ENCODE peak calls at places on chromosomes 2 and 18, in eight cellular contexts. O is cardiac fibroblast, A is IMR-90, W is astrocyte, X is activated B cell treated with CpG ODN at 0.5 μM for 24 hours, K is CD14-positive monocyte, D is tibial nerve, J is mammary epithelial cell. M is an unnamed sample.

GRCh38 chr2:14023558-14023957 is 609.0 kb upstream of the LRATD1 start:
- DNase-seq in O (no peak), A (no peak), W (no peak), X (no peak), K (no peak), D (no peak), J (no peak), M (no peak)

GRCh38 chr2:24342110-24342910 is 18.0 kb downstream of the ITSN2 start:
- DNase-seq in O (no peak), A (peak; percentile 70), W (peak; percentile 46), X (no peak), K (no peak), D (no peak), J (no peak), M (no peak)

GRCh38 chr2:170221317-170222288 is 43.7 kb downstream of the MYO3B start:
- DNase-seq in O (peak; percentile 39), A (peak; percentile 76), W (peak; percentile 31), X (no peak), K (no peak), D (no peak), J (peak; percentile 58), M (peak; percentile 60)

GRCh38 chr2:95025406-95026319 is at the start of gene MAL:
- DNase-seq in O (no peak), A (no peak), W (no peak), X (no peak), K (no peak), D (no peak), J (peak; percentile 23), M (no peak)

GRCh38 chr18:48264508-48264907 is 144.7 kb downstream of the ZBTB7C start:
- DNase-seq in O (peak; percentile 15), A (no peak), W (peak; percentile 29), X (no peak), K (no peak), D (no peak), J (peak; percentile 73), M (peak; percentile 8)

GRCh38 chr18:45837283-45838070 is 12.0 kb downstream of the SIGLEC15 start:
- DNase-seq in O (peak; percentile 62), A (no peak), W (peak; percentile 36), X (no peak), K (peak; percentile 75), D (no peak), J (no peak), M (no peak)

GRCh38 chr2:72896446-72896845 is 9.2 kb downstream of the SPR start:
- DNase-seq in O (peak; percentile 56), A (no peak), W (no peak), X (no peak), K (no peak), D (no peak), J (no peak), M (no peak)

GRCh38 chr2:237616373-237617304 is 10.7 kb upstream of the LRRFIP1 start:
- DNase-seq in O (peak; percentile 93), A (peak; percentile 85), W (peak; percentile 76), X (no peak), K (no peak), D (no peak), J (peak; percentile 12), M (no peak)

GRCh38 chr2:128506127-128506526 is 187.5 kb upstream of the HS6ST1 start:
- DNase-seq in O (no peak), A (no peak), W (no peak), X (no peak), K (peak; percentile 17), D (no peak), J (no peak), M (no peak)

GRCh38 chr2:98769784-98770183 is 38.9 kb upstream of the MGAT4A start:
- DNase-seq in O (no peak), A (no peak), W (no peak), X (no peak), K (no peak), D (no peak), J (no peak), M (no peak)

GRCh38 chr18:23924813-23925212 is 89.7 kb upstream of the TTC39C start:
- DNase-seq in O (peak; percentile 44), A (peak; percentile 50), W (peak; percentile 59), X (no peak), K (no peak), D (no peak), J (no peak), M (peak; percentile 43)

GRCh38 chr2:162317910-162318279 is 589 bp downstream of the IFIH1 start:
- DNase-seq in O (peak; percentile 7), A (no peak), W (no peak), X (peak; percentile 33), K (no peak), D (no peak), J (peak; percentile 60), M (peak; percentile 61)

GRCh38 chr2:196183172-196183473 is 11.7 kb upstream of the STK17B start:
- DNase-seq in O (no peak), A (no peak), W (no peak), X (no peak), K (no peak), D (no peak), J (no peak), M (no peak)

GRCh38 chr2:216792222-216793001 is 67.5 kb downstream of the TNP1 start:
- DNase-seq in O (peak; percentile 7), A (peak; percentile 48), W (peak; percentile 83), X (no peak), K (no peak), D (peak; percentile 60), J (peak; percentile 32), M (peak; percentile 22)

GRCh38 chr2:173048901-173049661 is 26.6 kb upstream of the MAP3K20 start:
- DNase-seq in O (peak; percentile 97), A (peak; percentile 98), W (peak; percentile 99), X (no peak), K (peak; percentile 84), D (peak; percentile 88), J (peak; percentile 99), M (peak; percentile 98)

GRCh38 chr2:102106133-102106556 is 36.4 kb upstream of the IL1R1 start:
- DNase-seq in O (peak; percentile 90), A (peak; percentile 93), W (peak; percentile 84), X (no peak), K (no peak), D (no peak), J (no peak), M (no peak)

GRCh38 chr2:84923009-84923408 is 17.6 kb downstream of the TMSB10 start:
- DNase-seq in O (no peak), A (no peak), W (no peak), X (no peak), K (no peak), D (no peak), J (no peak), M (no peak)

GRCh38 chr2:227377461-227378351 is 1.4 kb downstream of the TM4SF20 start:
- DNase-seq in O (no peak), A (no peak), W (no peak), X (no peak), K (no peak), D (no peak), J (no peak), M (no peak)

GRCh38 chr2:168247341-168248305 is at the start of gene STK39:
- DNase-seq in O (peak; percentile 81), A (peak; percentile 73), W (peak; percentile 60), X (peak; percentile 72), K (no peak), D (peak; percentile 41), J (peak; percentile 79), M (peak; percentile 73)
- TF ChIP-seq CTCF in O (no peak), A (peak; percentile 5), W (no peak), X (no peak), K (no peak), D (no peak), J (peak; percentile 6), M (no peak)

GRCh38 chr2:22991844-22992243 is 393.1 kb upstream of the KLHL29 start:
- DNase-seq in O (no peak), A (no peak), W (no peak), X (no peak), K (no peak), D (no peak), J (no peak), M (no peak)
- TF ChIP-seq CTCF in O (no peak), A (no peak), W (no peak), X (no peak), K (no peak), D (peak; percentile 6), J (no peak), M (no peak)

DNA sequence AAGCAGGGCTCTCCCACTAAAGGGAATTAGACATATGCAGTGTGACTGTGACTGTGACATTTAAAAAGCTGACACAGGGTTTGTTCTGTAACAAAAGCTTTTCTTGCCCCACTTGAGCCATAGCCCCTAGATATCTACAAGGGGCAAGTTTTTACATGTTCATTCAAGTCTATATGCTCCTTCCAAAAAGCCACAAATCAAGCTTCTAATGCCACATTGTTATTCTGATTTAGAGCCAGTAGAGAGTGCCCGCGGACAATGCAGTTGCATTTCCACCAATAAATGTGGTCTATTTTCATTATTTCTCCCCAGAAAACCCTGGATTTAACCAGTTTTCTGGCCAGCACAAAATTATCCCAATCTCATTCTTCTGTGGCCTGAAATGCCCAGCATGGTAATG is 9.9 kb downstream of the ARHGAP25 start:
- DNase-seq in O (no peak), A (no peak), W (no peak), X (no peak), K (no peak), D (no peak), J (peak; percentile 37), M (peak; percentile 9)
- TF ChIP-seq CTCF in O (no peak), A (peak; percentile 26), W (peak; percentile 26), X (no peak), K (peak; percentile 16), D (no peak), J (peak; percentile 53), M (peak; percentile 29)

DNA sequence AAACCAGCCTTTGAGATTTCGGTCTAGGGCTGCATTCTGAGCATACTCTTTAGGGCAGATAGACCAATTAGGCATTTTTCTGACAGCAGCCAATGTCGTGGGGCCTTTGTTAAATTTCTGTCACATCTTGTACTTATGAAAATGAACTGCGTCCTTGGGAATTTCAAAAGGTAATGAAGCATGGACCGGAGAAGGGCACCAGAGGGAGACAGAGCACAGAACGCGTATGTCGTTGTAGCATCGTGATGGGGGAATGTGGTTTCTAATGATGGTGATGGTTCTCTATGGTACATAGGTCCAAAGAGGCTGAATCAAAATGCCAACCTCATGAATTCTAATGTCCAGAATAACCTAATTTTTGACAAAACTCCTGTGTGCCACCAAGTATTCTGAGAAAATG is 483.9 kb upstream of the CRIM1 start:
- DNase-seq in O (no peak), A (no peak), W (no peak), X (no peak), K (no peak), D (no peak), J (no peak), M (no peak)
- TF ChIP-seq CTCF in O (no peak), A (no peak), W (peak; percentile 3), X (no peak), K (no peak), D (no peak), J (no peak), M (no peak)

DNA sequence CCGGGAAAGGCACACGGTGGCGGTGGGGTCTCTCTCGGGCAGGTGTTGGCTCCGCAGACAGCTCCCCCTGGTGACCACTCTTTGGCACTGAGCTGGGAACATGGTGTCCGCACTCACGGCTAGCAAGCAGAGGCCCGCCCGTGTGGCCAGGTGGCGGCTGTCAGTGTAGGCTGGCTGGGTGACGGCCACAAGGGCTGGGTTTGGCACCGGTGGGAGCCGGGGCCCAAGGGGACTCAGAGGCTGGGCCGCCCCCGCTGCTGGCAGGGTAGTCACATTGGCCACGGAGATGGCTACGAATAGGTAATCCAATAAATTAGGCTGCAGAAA is 1071.7 kb downstream of the RPIA start:
- DNase-seq in O (no peak), A (no peak), W (no peak), X (peak; percentile 14), K (no peak), D (no peak), J (no peak), M (no peak)
- TF ChIP-seq CTCF in O (no peak), A (no peak), W (no peak), X (no peak), K (no peak), D (no peak), J (no peak), M (no peak)